ENCODE peak calls at places on chromosomes 11 and 22, in five cellular contexts. One of them, this sample, is unnamed.

GRCh38 chr11:126647735-126648134 is 292.2 kb downstream of the ST3GAL4 start:
- DNase-seq in H1: no peak
- DNase-seq in H9: no peak
- DNase-seq in mesenchymal stem cell: peak; percentile 3
- DNase-seq in trophoblast cell: peak; percentile 53
- DNase-seq in this sample: no peak

GRCh38 chr11:24697722-24698121 is 200.9 kb downstream of the LUZP2 start:
- DNase-seq in H9: no peak
- DNase-seq in trophoblast cell: peak; percentile 28
- DNase-seq in mesenchymal stem cell: peak; percentile 24
- DNase-seq in H1: no peak
- DNase-seq in this sample: no peak

GRCh38 chr11:44120169-44120568 is 24.7 kb downstream of the EXT2 start:
- DNase-seq in mesenchymal stem cell: no peak
- DNase-seq in trophoblast cell: peak; percentile 55
- DNase-seq in H9: no peak
- DNase-seq in H1: no peak
- DNase-seq in this sample: no peak

GRCh38 chr11:122697636-122698167 is 42.2 kb downstream of the UBASH3B start:
- DNase-seq in mesenchymal stem cell: peak; percentile 81
- DNase-seq in trophoblast cell: peak; percentile 97
- DNase-seq in H9: no peak
- DNase-seq in H1: no peak
- DNase-seq in this sample: no peak

GRCh38 chr11:30155428-30155827 is 75.4 kb upstream of the FSHB start:
- DNase-seq in mesenchymal stem cell: no peak
- DNase-seq in H9: no peak
- DNase-seq in trophoblast cell: no peak
- DNase-seq in H1: no peak
- DNase-seq in this sample: no peak

GRCh38 chr11:17529814-17530162 is 14.4 kb downstream of the USH1C start:
- DNase-seq in H9: no peak
- DNase-seq in trophoblast cell: no peak
- DNase-seq in mesenchymal stem cell: no peak
- DNase-seq in H1: no peak
- DNase-seq in this sample: no peak

GRCh38 chr11:66880484-66881211 is 23.8 kb downstream of the LRFN4 start:
- DNase-seq in H9: peak; percentile 62
- DNase-seq in H1: no peak
- DNase-seq in trophoblast cell: no peak
- DNase-seq in mesenchymal stem cell: no peak
- DNase-seq in this sample: no peak

GRCh38 chr11:72950685-72951084 is 136.5 kb downstream of the ATG16L2 start:
- DNase-seq in mesenchymal stem cell: no peak
- DNase-seq in trophoblast cell: no peak
- DNase-seq in H1: no peak
- DNase-seq in H9: no peak
- DNase-seq in this sample: no peak

GRCh38 chr11:15605094-15605493 is 490.4 kb downstream of the INSC start:
- DNase-seq in H1: no peak
- DNase-seq in mesenchymal stem cell: no peak
- DNase-seq in H9: no peak
- DNase-seq in trophoblast cell: no peak
- DNase-seq in this sample: no peak

GRCh38 chr11:69474736-69475135 is 6.7 kb upstream of the LINC01488 start:
- DNase-seq in H9: no peak
- DNase-seq in H1: no peak
- DNase-seq in mesenchymal stem cell: no peak
- DNase-seq in trophoblast cell: no peak
- DNase-seq in this sample: no peak

GRCh38 chr11:9490376-9490775 is 29.6 kb downstream of the ZNF143 start:
- DNase-seq in H9: no peak
- DNase-seq in mesenchymal stem cell: no peak
- DNase-seq in trophoblast cell: no peak
- DNase-seq in H1: no peak
- DNase-seq in this sample: no peak

GRCh38 chr11:74019860-74020259 is 11.0 kb upstream of the UCP3 start:
- DNase-seq in H1: no peak
- DNase-seq in trophoblast cell: no peak
- DNase-seq in H9: no peak
- DNase-seq in mesenchymal stem cell: no peak
- DNase-seq in this sample: no peak

GRCh38 chr11:109435121-109435742 is 13.2 kb downstream of the C11orf87 start:
- DNase-seq in trophoblast cell: no peak
- DNase-seq in H1: no peak
- DNase-seq in mesenchymal stem cell: no peak
- DNase-seq in H9: no peak
- DNase-seq in this sample: no peak

GRCh38 chr11:12149672-12150225 is 39.4 kb downstream of the MICAL2 start:
- DNase-seq in H1: no peak
- DNase-seq in trophoblast cell: no peak
- DNase-seq in H9: no peak
- DNase-seq in mesenchymal stem cell: peak; percentile 73
- DNase-seq in this sample: no peak

GRCh38 chr11:23540101-23540561 is 679.9 kb upstream of the CCDC179 start:
- DNase-seq in mesenchymal stem cell: peak; percentile 53
- DNase-seq in H1: peak; percentile 50
- DNase-seq in H9: peak; percentile 69
- DNase-seq in trophoblast cell: peak; percentile 57
- DNase-seq in this sample: peak; percentile 57

GRCh38 chr22:38638216-38638615 is 18.0 kb downstream of the FAM227A start:
- DNase-seq in trophoblast cell: no peak
- DNase-seq in mesenchymal stem cell: peak; percentile 19
- DNase-seq in H9: no peak
- DNase-seq in H1: no peak
- DNase-seq in this sample: no peak

GRCh38 chr11:133078591-133079179 is 453.6 kb downstream of the OPCML start:
- DNase-seq in H1: peak; percentile 82
- DNase-seq in H9: peak; percentile 77
- DNase-seq in mesenchymal stem cell: peak; percentile 14
- DNase-seq in trophoblast cell: peak; percentile 54
- DNase-seq in this sample: peak; percentile 58

GRCh38 chr11:128155590-128155989 is 431.8 kb downstream of the ETS1 start:
- DNase-seq in mesenchymal stem cell: no peak
- DNase-seq in H9: no peak
- DNase-seq in trophoblast cell: no peak
- DNase-seq in H1: no peak
- DNase-seq in this sample: no peak

GRCh38 chr11:71342116-71342515 is 89.7 kb upstream of the SHANK2 start:
- DNase-seq in mesenchymal stem cell: peak; percentile 44
- DNase-seq in H1: no peak
- DNase-seq in H9: no peak
- DNase-seq in trophoblast cell: no peak
- DNase-seq in this sample: no peak

GRCh38 chr22:20916916-20917810 is at the start of gene CRKL:
- DNase-seq in H9: peak; percentile 98
- DNase-seq in H1: peak; percentile 94
- DNase-seq in mesenchymal stem cell: peak; percentile 97
- DNase-seq in trophoblast cell: peak; percentile 100
- DNase-seq in this sample: peak; percentile 98
- H4K8ac ChIP-seq in H9: no peak within 1 kb of the TSS
- H4K8ac ChIP-seq in H1: peak within 1 kb of the TSS; percentile 97
- H4K8ac ChIP-seq in mesenchymal stem cell: peak within 1 kb of the TSS; percentile 78
- H4K8ac ChIP-seq in trophoblast cell: peak within 1 kb of the TSS; percentile 93
- H4K8ac ChIP-seq in this sample: no peak within 1 kb of the TSS

GRCh38 chr11:20021771-20022362 is 138.4 kb downstream of the DBX1 start:
- DNase-seq in trophoblast cell: no peak
- DNase-seq in H1: no peak
- DNase-seq in mesenchymal stem cell: no peak
- DNase-seq in H9: peak; percentile 38
- DNase-seq in this sample: no peak

GRCh38 chr11:20023082-20023426 is 137.2 kb downstream of the DBX1 start:
- DNase-seq in H9: no peak
- DNase-seq in mesenchymal stem cell: no peak
- DNase-seq in trophoblast cell: no peak
- DNase-seq in H1: no peak
- DNase-seq in this sample: no peak

GRCh38 chr11:20021212-20021611 is 139.1 kb downstream of the DBX1 start:
- DNase-seq in mesenchymal stem cell: no peak
- DNase-seq in H9: no peak
- DNase-seq in H1: no peak
- DNase-seq in trophoblast cell: no peak
- DNase-seq in this sample: no peak

GRCh38 chr11:20020716-20021115 is 139.6 kb downstream of the DBX1 start:
- DNase-seq in trophoblast cell: no peak
- DNase-seq in H1: no peak
- DNase-seq in H9: no peak
- DNase-seq in mesenchymal stem cell: no peak
- DNase-seq in this sample: no peak

GRCh38 chr11:20022363-20023081 is 137.8 kb downstream of the DBX1 start:
- DNase-seq in trophoblast cell: peak; percentile 84
- DNase-seq in H9: peak; percentile 80
- DNase-seq in H1: peak; percentile 70
- DNase-seq in mesenchymal stem cell: peak; percentile 72
- DNase-seq in this sample: peak; percentile 81
- H3K18ac ChIP-seq in trophoblast cell: peak overlapping the region; percentile 61
- H3K18ac ChIP-seq in H9: peak overlapping the region; percentile 16
- H3K18ac ChIP-seq in H1: no peak overlapping the region
- H3K18ac ChIP-seq in mesenchymal stem cell: peak overlapping the region; percentile 3
- H3K18ac ChIP-seq in this sample: peak overlapping the region; percentile 51

GRCh38 chr11:60699282-60699681 is at the start of gene MS4A8:
- DNase-seq in H9: no peak
- DNase-seq in H1: no peak
- DNase-seq in trophoblast cell: no peak
- DNase-seq in mesenchymal stem cell: no peak
- DNase-seq in this sample: no peak
- H2BK12ac ChIP-seq in H9: no peak within 1 kb of the TSS
- H2BK12ac ChIP-seq in H1: no peak within 1 kb of the TSS
- H2BK12ac ChIP-seq in trophoblast cell: no peak within 1 kb of the TSS
- H2BK12ac ChIP-seq in mesenchymal stem cell: no peak within 1 kb of the TSS
- H2BK12ac ChIP-seq in this sample: no peak within 1 kb of the TSS

GRCh38 chr22:31244044-31244942 is 32.2 kb downstream of the LIMK2 start:
- DNase-seq in H1: no peak
- DNase-seq in H9: peak; percentile 83
- DNase-seq in mesenchymal stem cell: peak; percentile 94
- DNase-seq in trophoblast cell: peak; percentile 84
- DNase-seq in this sample: no peak
- H4K8ac ChIP-seq in H1: no peak overlapping the region
- H4K8ac ChIP-seq in H9: no peak overlapping the region
- H4K8ac ChIP-seq in mesenchymal stem cell: peak overlapping the region; percentile 1
- H4K8ac ChIP-seq in trophoblast cell: peak overlapping the region; percentile 81
- H4K8ac ChIP-seq in this sample: no peak overlapping the region

GRCh38 chr11:64032050-64032449 is 3.7 kb upstream of the FLRT1 start:
- DNase-seq in trophoblast cell: no peak
- DNase-seq in H9: no peak
- DNase-seq in mesenchymal stem cell: peak; percentile 59
- DNase-seq in H1: no peak
- DNase-seq in this sample: no peak
- H3K18ac ChIP-seq in trophoblast cell: no peak overlapping the region
- H3K18ac ChIP-seq in H9: no peak overlapping the region
- H3K18ac ChIP-seq in mesenchymal stem cell: no peak overlapping the region
- H3K18ac ChIP-seq in H1: no peak overlapping the region
- H3K18ac ChIP-seq in this sample: peak overlapping the region; percentile 38

DNA sequence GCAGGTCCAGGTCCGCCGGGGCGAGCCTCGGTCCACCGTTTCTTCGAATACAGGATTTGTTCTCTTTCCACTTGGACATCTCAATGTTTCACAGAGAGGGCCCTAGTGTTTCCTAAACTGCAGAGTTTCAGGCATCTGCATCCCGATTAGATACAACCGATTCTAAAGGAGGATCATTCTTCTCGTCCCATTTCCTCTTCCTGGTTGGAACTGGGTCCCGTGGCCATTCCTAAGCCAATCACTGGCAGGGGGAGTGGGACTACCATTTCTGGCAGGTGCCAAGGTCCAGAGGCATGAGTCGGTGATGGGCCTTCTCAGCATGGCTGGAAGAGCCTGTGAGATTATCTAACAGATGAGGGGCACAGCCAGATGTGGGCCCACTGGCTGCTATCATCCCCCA is 68.9 kb downstream of the ELFN2 start:
- DNase-seq in mesenchymal stem cell: no peak
- DNase-seq in H9: no peak
- DNase-seq in trophoblast cell: no peak
- DNase-seq in H1: no peak
- DNase-seq in this sample: no peak
- H2BK12ac ChIP-seq in mesenchymal stem cell: no peak overlapping the region
- H2BK12ac ChIP-seq in H9: no peak overlapping the region
- H2BK12ac ChIP-seq in trophoblast cell: no peak overlapping the region
- H2BK12ac ChIP-seq in H1: no peak overlapping the region
- H2BK12ac ChIP-seq in this sample: no peak overlapping the region

GRCh38 chr22:47355776-47356432 is 593.5 kb downstream of the TBC1D22A start:
- DNase-seq in trophoblast cell: no peak
- DNase-seq in mesenchymal stem cell: no peak
- DNase-seq in H9: no peak
- DNase-seq in H1: no peak
- DNase-seq in this sample: no peak

GRCh38 chr22:47355388-47355725 is 592.9 kb downstream of the TBC1D22A start:
- DNase-seq in trophoblast cell: no peak
- DNase-seq in mesenchymal stem cell: no peak
- DNase-seq in H1: no peak
- DNase-seq in H9: no peak
- DNase-seq in this sample: no peak

GRCh38 chr22:47357493-47357892 is 595.0 kb downstream of the TBC1D22A start:
- DNase-seq in H1: no peak
- DNase-seq in trophoblast cell: no peak
- DNase-seq in H9: no peak
- DNase-seq in mesenchymal stem cell: no peak
- DNase-seq in this sample: no peak

GRCh38 chr22:47357086-47357485 is 594.6 kb downstream of the TBC1D22A start:
- DNase-seq in H1: no peak
- DNase-seq in H9: no peak
- DNase-seq in trophoblast cell: no peak
- DNase-seq in mesenchymal stem cell: no peak
- DNase-seq in this sample: no peak

GRCh38 chr22:47356433-47357011 is 594.1 kb downstream of the TBC1D22A start:
- DNase-seq in trophoblast cell: no peak
- DNase-seq in H1: no peak
- DNase-seq in H9: no peak
- DNase-seq in mesenchymal stem cell: no peak
- DNase-seq in this sample: no peak
- H4K8ac ChIP-seq in trophoblast cell: no peak overlapping the region
- H4K8ac ChIP-seq in H1: no peak overlapping the region
- H4K8ac ChIP-seq in H9: no peak overlapping the region
- H4K8ac ChIP-seq in mesenchymal stem cell: no peak overlapping the region
- H4K8ac ChIP-seq in this sample: no peak overlapping the region

DNA sequence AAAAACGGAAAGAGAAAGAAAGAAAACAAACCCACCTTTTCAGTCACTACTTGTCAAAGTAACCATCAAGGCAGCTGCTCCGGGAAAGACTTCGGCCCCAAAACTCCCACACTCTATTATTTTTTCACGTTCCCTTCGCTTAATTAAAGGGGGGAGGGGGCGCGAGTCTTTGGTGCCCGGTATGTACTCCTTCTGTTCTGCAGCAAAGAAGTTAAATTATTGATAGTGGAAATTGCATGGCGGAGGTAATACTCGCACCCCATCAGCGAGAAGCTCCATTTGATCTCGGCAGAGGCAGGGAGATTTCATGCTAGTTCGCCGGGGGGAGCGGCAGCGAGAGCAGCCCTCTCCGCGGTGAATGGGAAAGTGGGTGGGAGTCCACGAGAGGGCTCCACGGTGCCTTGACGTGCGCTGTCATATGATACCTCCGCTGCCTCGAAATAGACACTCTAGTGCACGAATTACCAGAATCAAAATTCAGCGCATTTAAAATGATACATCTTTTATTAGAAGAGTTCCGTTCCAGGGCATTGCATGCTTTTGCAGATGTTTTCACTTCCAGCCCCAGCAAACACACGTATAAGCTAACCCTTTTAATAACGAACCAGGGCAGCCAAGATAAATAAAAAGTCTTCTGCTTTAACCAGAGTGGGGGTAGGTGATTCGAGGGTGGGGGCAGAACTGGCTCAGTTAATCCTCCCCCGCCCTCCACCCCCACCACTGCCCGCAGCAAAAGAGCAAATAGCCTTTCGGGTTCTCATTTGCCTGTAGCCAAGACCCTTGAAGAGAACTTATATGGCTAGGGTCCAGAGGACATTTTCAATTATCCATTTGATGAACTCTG is 1.2 kb upstream of the BDNF start:
- DNase-seq in H9: no peak
- DNase-seq in trophoblast cell: peak; percentile 38
- DNase-seq in mesenchymal stem cell: peak; percentile 82
- DNase-seq in H1: no peak
- DNase-seq in this sample: no peak
- H3K18ac ChIP-seq in H9: no peak overlapping the region
- H3K18ac ChIP-seq in trophoblast cell: no peak overlapping the region
- H3K18ac ChIP-seq in mesenchymal stem cell: peak overlapping the region; percentile 88
- H3K18ac ChIP-seq in H1: no peak overlapping the region
- H3K18ac ChIP-seq in this sample: no peak overlapping the region